ENCODE peak calls at places on chromosomes 13 and 19, in ten cellular contexts. One of them, this sample, is unnamed.
A peak's percentile ranks its signal among the peaks of the same experiment; 100 is the strongest.

GRCh38 chr19:18612051-18612771 is 459 bp upstream of the TMEM59L start:
- DNase-seq in ascending aorta: no peak
- DNase-seq in IMR-90: no peak
- DNase-seq in OCI-LY7: no peak
- DNase-seq in AG04450: no peak
- DNase-seq in Peyer's patch: no peak
- DNase-seq in HCT116: no peak
- DNase-seq in psoas muscle: no peak
- DNase-seq in upper lobe of right lung: no peak
- DNase-seq in PC-3: no peak
- DNase-seq in this sample: no peak

GRCh38 chr19:49133621-49134454 is 14.5 kb downstream of the PPFIA3 start:
- DNase-seq in ascending aorta: no peak
- DNase-seq in IMR-90: peak; percentile 70
- DNase-seq in OCI-LY7: peak; percentile 48
- DNase-seq in AG04450: no peak
- DNase-seq in Peyer's patch: peak; percentile 37
- DNase-seq in HCT116: no peak
- DNase-seq in psoas muscle: peak; percentile 69
- DNase-seq in upper lobe of right lung: peak; percentile 91
- DNase-seq in PC-3: no peak
- DNase-seq in this sample: peak; percentile 87

GRCh38 chr13:111873676-111874178 is 193.2 kb upstream of the SOX1 start:
- DNase-seq in ascending aorta: no peak
- DNase-seq in IMR-90: no peak
- DNase-seq in OCI-LY7: no peak
- DNase-seq in AG04450: no peak
- DNase-seq in Peyer's patch: peak; percentile 5
- DNase-seq in HCT116: no peak
- DNase-seq in psoas muscle: no peak
- DNase-seq in upper lobe of right lung: no peak
- DNase-seq in PC-3: no peak
- DNase-seq in this sample: no peak

GRCh38 chr13:72638059-72638815 is 89.2 kb downstream of the MZT1 start:
- DNase-seq in ascending aorta: no peak
- DNase-seq in IMR-90: no peak
- DNase-seq in OCI-LY7: no peak
- DNase-seq in AG04450: no peak
- DNase-seq in Peyer's patch: no peak
- DNase-seq in HCT116: no peak
- DNase-seq in psoas muscle: no peak
- DNase-seq in upper lobe of right lung: no peak
- DNase-seq in PC-3: peak; percentile 29
- DNase-seq in this sample: no peak

GRCh38 chr19:3576696-3577443 is 4.1 kb downstream of the HMG20B start:
- DNase-seq in ascending aorta: no peak
- DNase-seq in IMR-90: peak; percentile 43
- DNase-seq in OCI-LY7: no peak
- DNase-seq in AG04450: no peak
- DNase-seq in Peyer's patch: no peak
- DNase-seq in HCT116: no peak
- DNase-seq in psoas muscle: peak; percentile 66
- DNase-seq in upper lobe of right lung: no peak
- DNase-seq in PC-3: no peak
- DNase-seq in this sample: no peak

GRCh38 chr19:34172661-34173144 is 399 bp downstream of the LSM14A start:
- DNase-seq in ascending aorta: no peak
- DNase-seq in IMR-90: no peak
- DNase-seq in OCI-LY7: peak; percentile 64
- DNase-seq in AG04450: no peak
- DNase-seq in Peyer's patch: peak; percentile 30
- DNase-seq in HCT116: no peak
- DNase-seq in psoas muscle: peak; percentile 41
- DNase-seq in upper lobe of right lung: no peak
- DNase-seq in PC-3: no peak
- DNase-seq in this sample: no peak

GRCh38 chr19:19315444-19315843 is 4.9 kb downstream of the SUGP1 start:
- DNase-seq in ascending aorta: no peak
- DNase-seq in IMR-90: no peak
- DNase-seq in OCI-LY7: no peak
- DNase-seq in AG04450: no peak
- DNase-seq in Peyer's patch: no peak
- DNase-seq in HCT116: no peak
- DNase-seq in psoas muscle: no peak
- DNase-seq in upper lobe of right lung: no peak
- DNase-seq in PC-3: no peak
- DNase-seq in this sample: no peak

GRCh38 chr13:22483276-22483675 is 697.5 kb upstream of the SGCG start:
- DNase-seq in ascending aorta: no peak
- DNase-seq in IMR-90: no peak
- DNase-seq in OCI-LY7: no peak
- DNase-seq in AG04450: no peak
- DNase-seq in Peyer's patch: no peak
- DNase-seq in HCT116: no peak
- DNase-seq in psoas muscle: no peak
- DNase-seq in upper lobe of right lung: no peak
- DNase-seq in PC-3: no peak
- DNase-seq in this sample: no peak

GRCh38 chr19:12777217-12778019 is 2.1 kb upstream of the HOOK2 start:
- DNase-seq in ascending aorta: peak; percentile 43
- DNase-seq in IMR-90: peak; percentile 68
- DNase-seq in OCI-LY7: peak; percentile 78
- DNase-seq in AG04450: no peak
- DNase-seq in Peyer's patch: peak; percentile 86
- DNase-seq in HCT116: no peak
- DNase-seq in psoas muscle: peak; percentile 84
- DNase-seq in upper lobe of right lung: peak; percentile 93
- DNase-seq in PC-3: peak; percentile 89
- DNase-seq in this sample: peak; percentile 88

GRCh38 chr13:30058429-30058828 is 208.0 kb upstream of the UBL3 start:
- DNase-seq in ascending aorta: no peak
- DNase-seq in IMR-90: no peak
- DNase-seq in OCI-LY7: peak; percentile 7
- DNase-seq in AG04450: no peak
- DNase-seq in Peyer's patch: no peak
- DNase-seq in HCT116: no peak
- DNase-seq in psoas muscle: no peak
- DNase-seq in upper lobe of right lung: no peak
- DNase-seq in PC-3: no peak
- DNase-seq in this sample: no peak

GRCh38 chr13:113506025-113506685 is 15.6 kb upstream of the DCUN1D2 start:
- DNase-seq in ascending aorta: no peak
- DNase-seq in IMR-90: no peak
- DNase-seq in OCI-LY7: no peak
- DNase-seq in AG04450: no peak
- DNase-seq in Peyer's patch: no peak
- DNase-seq in HCT116: no peak
- DNase-seq in psoas muscle: no peak
- DNase-seq in upper lobe of right lung: no peak
- DNase-seq in PC-3: no peak
- DNase-seq in this sample: no peak

GRCh38 chr13:98797456-98797855 is 45.0 kb upstream of the SLC15A1 start:
- DNase-seq in ascending aorta: no peak
- DNase-seq in IMR-90: no peak
- DNase-seq in OCI-LY7: no peak
- DNase-seq in AG04450: no peak
- DNase-seq in Peyer's patch: no peak
- DNase-seq in HCT116: no peak
- DNase-seq in psoas muscle: no peak
- DNase-seq in upper lobe of right lung: no peak
- DNase-seq in PC-3: no peak
- DNase-seq in this sample: no peak

GRCh38 chr13:30422056-30422914 is at the start of gene UBE2L5:
- DNase-seq in ascending aorta: peak; percentile 10
- DNase-seq in IMR-90: peak; percentile 74
- DNase-seq in OCI-LY7: peak; percentile 88
- DNase-seq in AG04450: peak; percentile 38
- DNase-seq in Peyer's patch: peak; percentile 72
- DNase-seq in HCT116: peak; percentile 63
- DNase-seq in psoas muscle: peak; percentile 83
- DNase-seq in upper lobe of right lung: peak; percentile 91
- DNase-seq in PC-3: peak; percentile 62
- DNase-seq in this sample: peak; percentile 77

GRCh38 chr13:49789961-49790360 is 2.5 kb downstream of the KPNA3 start:
- DNase-seq in ascending aorta: no peak
- DNase-seq in IMR-90: no peak
- DNase-seq in OCI-LY7: no peak
- DNase-seq in AG04450: no peak
- DNase-seq in Peyer's patch: no peak
- DNase-seq in HCT116: no peak
- DNase-seq in psoas muscle: no peak
- DNase-seq in upper lobe of right lung: no peak
- DNase-seq in PC-3: no peak
- DNase-seq in this sample: no peak

GRCh38 chr13:33087091-33087490 is 70.9 kb downstream of the KL start:
- DNase-seq in ascending aorta: no peak
- DNase-seq in IMR-90: no peak
- DNase-seq in OCI-LY7: no peak
- DNase-seq in AG04450: no peak
- DNase-seq in Peyer's patch: no peak
- DNase-seq in HCT116: no peak
- DNase-seq in psoas muscle: no peak
- DNase-seq in upper lobe of right lung: no peak
- DNase-seq in PC-3: no peak
- DNase-seq in this sample: no peak

GRCh38 chr19:39918183-39918651 is 16.2 kb downstream of the FCGBP start:
- DNase-seq in ascending aorta: no peak
- DNase-seq in IMR-90: no peak
- DNase-seq in OCI-LY7: no peak
- DNase-seq in AG04450: no peak
- DNase-seq in Peyer's patch: no peak
- DNase-seq in HCT116: no peak
- DNase-seq in psoas muscle: no peak
- DNase-seq in upper lobe of right lung: peak; percentile 61
- DNase-seq in PC-3: no peak
- DNase-seq in this sample: no peak

DNA sequence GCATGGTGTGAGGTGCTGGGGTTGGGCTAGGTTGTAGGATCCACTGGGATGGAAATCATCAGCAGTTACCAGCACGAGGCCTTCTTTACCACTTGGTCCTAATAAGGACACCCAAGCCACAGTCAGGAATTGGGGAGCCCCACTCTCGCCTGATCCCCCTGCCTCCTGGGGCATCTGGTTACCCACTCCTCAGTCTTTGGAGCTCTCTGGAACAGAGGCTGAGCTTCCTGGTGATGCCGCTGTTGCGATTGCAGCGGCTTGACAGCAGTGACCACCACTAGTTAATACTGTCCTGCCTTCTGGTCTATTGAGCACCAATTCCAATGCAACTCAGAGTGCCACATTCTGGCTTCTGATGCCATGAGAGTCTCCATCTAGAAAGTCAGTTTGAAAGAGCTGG is 13.5 kb downstream of the TMEM272 start:
- DNase-seq in ascending aorta: no peak
- DNase-seq in IMR-90: no peak
- DNase-seq in OCI-LY7: no peak
- DNase-seq in AG04450: no peak
- DNase-seq in Peyer's patch: no peak
- DNase-seq in HCT116: no peak
- DNase-seq in psoas muscle: no peak
- DNase-seq in upper lobe of right lung: no peak
- DNase-seq in PC-3: no peak
- DNase-seq in this sample: no peak
- H3K27ac ChIP-seq in ascending aorta: no peak overlapping the region
- H3K27ac ChIP-seq in IMR-90: no peak overlapping the region
- H3K27ac ChIP-seq in OCI-LY7: peak overlapping the region; percentile 95
- H3K27ac ChIP-seq in AG04450: no peak overlapping the region
- H3K27ac ChIP-seq in Peyer's patch: no peak overlapping the region
- H3K27ac ChIP-seq in HCT116: no peak overlapping the region
- H3K27ac ChIP-seq in psoas muscle: no peak overlapping the region
- H3K27ac ChIP-seq in upper lobe of right lung: no peak overlapping the region
- H3K27ac ChIP-seq in PC-3: no peak overlapping the region
- H3K27ac ChIP-seq in this sample: no peak overlapping the region

GRCh38 chr19:11735375-11735774 is 3.4 kb downstream of the ZNF823 start:
- DNase-seq in ascending aorta: no peak
- DNase-seq in IMR-90: no peak
- DNase-seq in OCI-LY7: no peak
- DNase-seq in AG04450: no peak
- DNase-seq in Peyer's patch: no peak
- DNase-seq in HCT116: no peak
- DNase-seq in psoas muscle: no peak
- DNase-seq in upper lobe of right lung: no peak
- DNase-seq in PC-3: peak; percentile 27
- DNase-seq in this sample: no peak

GRCh38 chr19:11736696-11737095 is 2.0 kb downstream of the ZNF823 start:
- DNase-seq in ascending aorta: no peak
- DNase-seq in IMR-90: peak; percentile 33
- DNase-seq in OCI-LY7: peak; percentile 23
- DNase-seq in AG04450: no peak
- DNase-seq in Peyer's patch: no peak
- DNase-seq in HCT116: no peak
- DNase-seq in psoas muscle: peak; percentile 31
- DNase-seq in upper lobe of right lung: no peak
- DNase-seq in PC-3: peak; percentile 38
- DNase-seq in this sample: no peak

GRCh38 chr19:11738746-11739620 is at the start of gene ZNF823:
- DNase-seq in ascending aorta: peak; percentile 96
- DNase-seq in IMR-90: peak; percentile 97
- DNase-seq in OCI-LY7: peak; percentile 99
- DNase-seq in AG04450: peak; percentile 93
- DNase-seq in Peyer's patch: peak; percentile 100
- DNase-seq in HCT116: peak; percentile 99
- DNase-seq in psoas muscle: peak; percentile 97
- DNase-seq in upper lobe of right lung: peak; percentile 98
- DNase-seq in PC-3: peak; percentile 100
- DNase-seq in this sample: peak; percentile 99

GRCh38 chr19:11737964-11738745 is 591 bp downstream of the ZNF823 start:
- DNase-seq in ascending aorta: no peak
- DNase-seq in IMR-90: peak; percentile 12
- DNase-seq in OCI-LY7: peak; percentile 57
- DNase-seq in AG04450: no peak
- DNase-seq in Peyer's patch: peak; percentile 52
- DNase-seq in HCT116: no peak
- DNase-seq in psoas muscle: peak; percentile 28
- DNase-seq in upper lobe of right lung: peak; percentile 86
- DNase-seq in PC-3: peak; percentile 65
- DNase-seq in this sample: peak; percentile 74
- TF ChIP-seq CTCF in ascending aorta: no peak
- TF ChIP-seq CTCF in IMR-90: peak; percentile 5
- TF ChIP-seq CTCF in OCI-LY7: peak; percentile 36
- TF ChIP-seq CTCF in AG04450: no peak
- TF ChIP-seq CTCF in Peyer's patch: no peak
- TF ChIP-seq CTCF in HCT116: no peak
- TF ChIP-seq CTCF in psoas muscle: no peak
- TF ChIP-seq CTCF in upper lobe of right lung: peak; percentile 10
- TF ChIP-seq CTCF in PC-3: no peak
- TF ChIP-seq CTCF in this sample: no peak

GRCh38 chr19:15577184-15577771 is 37.7 kb upstream of the CYP4F8 start:
- DNase-seq in ascending aorta: no peak
- DNase-seq in IMR-90: no peak
- DNase-seq in OCI-LY7: no peak
- DNase-seq in AG04450: no peak
- DNase-seq in Peyer's patch: no peak
- DNase-seq in HCT116: no peak
- DNase-seq in psoas muscle: no peak
- DNase-seq in upper lobe of right lung: no peak
- DNase-seq in PC-3: no peak
- DNase-seq in this sample: no peak
- H3K27ac ChIP-seq in ascending aorta: no peak overlapping the region
- H3K27ac ChIP-seq in IMR-90: no peak overlapping the region
- H3K27ac ChIP-seq in OCI-LY7: no peak overlapping the region
- H3K27ac ChIP-seq in AG04450: no peak overlapping the region
- H3K27ac ChIP-seq in Peyer's patch: no peak overlapping the region
- H3K27ac ChIP-seq in HCT116: no peak overlapping the region
- H3K27ac ChIP-seq in psoas muscle: no peak overlapping the region
- H3K27ac ChIP-seq in upper lobe of right lung: no peak overlapping the region
- H3K27ac ChIP-seq in PC-3: no peak overlapping the region
- H3K27ac ChIP-seq in this sample: no peak overlapping the region

GRCh38 chr19:35513975-35514809 is 743 bp upstream of the DMKN start:
- DNase-seq in ascending aorta: no peak
- DNase-seq in IMR-90: no peak
- DNase-seq in OCI-LY7: no peak
- DNase-seq in AG04450: no peak
- DNase-seq in Peyer's patch: no peak
- DNase-seq in HCT116: peak; percentile 12
- DNase-seq in psoas muscle: no peak
- DNase-seq in upper lobe of right lung: no peak
- DNase-seq in PC-3: no peak
- DNase-seq in this sample: no peak
- TF ChIP-seq CTCF in ascending aorta: no peak
- TF ChIP-seq CTCF in IMR-90: no peak
- TF ChIP-seq CTCF in OCI-LY7: peak; percentile 34
- TF ChIP-seq CTCF in AG04450: no peak
- TF ChIP-seq CTCF in Peyer's patch: no peak
- TF ChIP-seq CTCF in HCT116: no peak
- TF ChIP-seq CTCF in psoas muscle: no peak
- TF ChIP-seq CTCF in upper lobe of right lung: no peak
- TF ChIP-seq CTCF in PC-3: no peak
- TF ChIP-seq CTCF in this sample: no peak

This sample was measured in pancreas.